ENCODE peak calls at places on chromosomes 5 and 9, in six cellular contexts. J is neural crest cell, M is Calu3, Q is cardiac fibroblast, V is activated B cell treated with CpG ODN at 0.5 μM for 24 hours, L is omental fat pad. P is an unnamed sample.

GRCh38 chr5:107553063-107553676 is 117.6 kb downstream of the EFNA5 start:
- DNase-seq in J (no peak), M (no peak), Q (peak), V (no peak), L (no peak), P (no peak)

GRCh38 chr5:23977996-23978395 is 470.6 kb downstream of the PRDM9 start:
- DNase-seq in J (no peak), M (peak), Q (peak), V (no peak), L (no peak), P (no peak)

GRCh38 chr9:7570107-7570720 is 229.4 kb downstream of the DMAC1 start:
- DNase-seq in J (peak), M (peak), Q (peak), V (no peak), L (peak), P (peak)

GRCh38 chr5:139183502-139183901 is 14.7 kb downstream of the SIL1 start:
- DNase-seq in J (no peak), M (no peak), Q (no peak), V (no peak), L (no peak), P (no peak)

GRCh38 chr9:116901260-116901659 is 214.2 kb downstream of the TRIM32 start:
- DNase-seq in J (no peak), M (no peak), Q (peak), V (no peak), L (no peak), P (no peak)

GRCh38 chr9:6944093-6944551 is 186.3 kb downstream of the KDM4C start:
- DNase-seq in J (no peak), M (no peak), Q (peak), V (no peak), L (no peak), P (no peak)

GRCh38 chr5:81165493-81166119 is 67.5 kb upstream of the CKMT2 start:
- DNase-seq in J (peak), M (peak), Q (peak), V (no peak), L (peak), P (peak)

GRCh38 chr5:34008721-34009120 is 871 bp upstream of the AMACR start:
- DNase-seq in J (no peak), M (no peak), Q (peak), V (no peak), L (no peak), P (no peak)

GRCh38 chr9:115694991-115695390 is 458.6 kb upstream of the PAPPA start:
- DNase-seq in J (no peak), M (no peak), Q (peak), V (no peak), L (no peak), P (no peak)

GRCh38 chr5:8394965-8395364 is 526.0 kb downstream of the MTRR start:
- DNase-seq in J (no peak), M (no peak), Q (no peak), V (no peak), L (no peak), P (no peak)

GRCh38 chr9:93295031-93295430 is 111.1 kb downstream of the WNK2 start:
- DNase-seq in J (no peak), M (no peak), Q (no peak), V (no peak), L (no peak), P (no peak)

GRCh38 chr9:96133296-96134010 is 168.5 kb downstream of the HSD17B3 start:
- DNase-seq in J (no peak), M (no peak), Q (no peak), V (no peak), L (no peak), P (no peak)

GRCh38 chr5:176610430-176610763 is 441 bp upstream of the GPRIN1 start:
- DNase-seq in J (no peak), M (no peak), Q (no peak), V (no peak), L (no peak), P (no peak)

DNA sequence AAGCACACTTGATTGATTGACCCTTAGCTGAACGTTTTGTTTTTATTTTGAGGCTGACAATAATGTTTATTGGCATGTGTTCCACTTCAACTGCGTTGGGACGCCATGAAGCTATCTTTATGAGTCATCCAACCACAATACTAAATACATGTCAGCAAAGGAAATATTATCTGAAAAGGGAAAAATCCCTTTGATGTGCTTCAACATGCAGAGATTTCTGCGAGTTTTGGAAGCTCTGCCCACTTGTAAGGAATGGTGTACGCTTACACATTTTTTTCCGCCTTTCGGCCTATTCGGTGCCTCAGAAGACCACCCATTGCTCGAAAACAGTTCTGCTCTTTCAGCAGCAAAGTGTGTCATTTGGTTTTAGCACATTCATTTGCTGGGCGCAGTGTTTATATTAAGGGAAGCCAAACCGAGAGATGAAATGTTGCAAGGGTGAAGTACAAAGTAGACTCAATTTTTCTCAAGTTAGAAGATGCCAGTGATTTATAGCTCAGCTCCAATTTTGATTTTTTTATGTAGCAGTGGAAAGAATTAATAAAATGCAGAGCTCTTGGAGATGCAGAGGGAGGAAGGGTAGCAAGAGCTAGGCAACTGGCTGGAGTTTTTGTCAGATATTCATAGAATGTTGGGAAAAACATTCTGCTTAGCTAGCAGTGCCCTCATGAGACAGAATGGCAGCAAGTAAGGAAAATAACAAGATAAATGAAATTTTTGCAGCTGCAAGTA is 68.9 kb downstream of the PRDM6 start:
- DNase-seq in J (no peak), M (no peak), Q (peak), V (no peak), L (no peak), P (no peak)
- TF ChIP-seq CTCF in J (no peak), M (no peak), Q (no peak), V (no peak), L (no peak), P (no peak)

DNA sequence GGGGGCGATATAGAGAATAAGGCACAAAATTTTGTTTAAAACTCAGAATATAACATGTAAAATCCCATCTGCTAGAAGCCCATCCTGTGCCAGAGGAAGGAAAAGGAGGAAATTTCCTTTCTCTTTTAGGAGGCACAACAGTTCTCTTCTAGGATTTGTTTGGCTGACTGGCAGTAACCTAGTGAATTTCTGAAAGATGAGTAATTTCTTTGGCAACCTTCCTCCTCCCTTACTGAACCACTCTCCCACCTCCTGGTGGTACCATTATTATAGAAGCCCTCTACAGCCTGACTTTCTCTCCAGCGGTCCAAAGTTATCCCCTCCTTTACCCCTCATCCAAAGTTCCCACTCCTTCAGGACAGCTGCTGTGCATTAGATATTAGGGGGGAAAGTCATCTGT is 18.3 kb downstream of the MOCS2 start:
- DNase-seq in J (no peak), M (no peak), Q (peak), V (no peak), L (no peak), P (no peak)
- TF ChIP-seq CTCF in J (no peak), M (no peak), Q (peak), V (no peak), L (no peak), P (no peak)

DNA sequence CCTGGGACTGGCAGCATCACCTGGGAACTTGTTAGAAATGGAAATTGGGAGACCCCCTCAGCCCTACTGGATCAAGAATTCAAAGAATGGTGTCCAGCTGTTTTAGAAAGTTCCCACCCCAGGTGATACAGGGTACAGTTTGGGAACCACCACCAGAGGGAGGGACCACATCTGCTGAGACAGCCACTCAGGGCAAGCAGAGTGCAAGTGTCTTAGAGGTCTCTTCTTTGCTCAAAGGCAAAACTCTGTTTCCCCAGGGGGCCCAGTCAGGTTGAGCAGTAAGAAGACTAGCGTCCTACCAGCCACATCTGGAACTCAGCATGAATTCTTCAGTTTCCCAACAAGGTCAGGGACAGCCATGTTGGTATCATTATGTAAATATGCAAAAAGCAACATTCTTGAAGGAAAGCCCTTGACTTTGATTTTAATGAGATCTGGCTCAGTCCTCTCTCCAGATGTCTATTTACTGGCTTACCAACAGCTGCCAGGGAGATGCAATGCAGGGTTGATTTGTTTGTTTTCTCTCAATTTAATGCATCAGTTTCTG is 46.6 kb downstream of the TGFBI start:
- DNase-seq in J (no peak), M (no peak), Q (no peak), V (no peak), L (no peak), P (no peak)
- TF ChIP-seq CTCF in J (no peak), M (no peak), Q (no peak), V (no peak), L (no peak), P (no peak)

GRCh38 chr9:20524776-20525175 is 97.5 kb downstream of the MLLT3 start:
- DNase-seq in J (no peak), M (peak), Q (peak), V (no peak), L (no peak), P (no peak)
- TF ChIP-seq CTCF in J (peak), M (no peak), Q (peak), V (no peak), L (no peak), P (no peak)

GRCh38 chr9:120486347-120486746 is 93.6 kb downstream of the CDK5RAP2 start:
- DNase-seq in J (no peak), M (no peak), Q (peak), V (no peak), L (no peak), P (no peak)

GRCh38 chr9:120486835-120487234 is 93.1 kb downstream of the CDK5RAP2 start:
- DNase-seq in J (no peak), M (no peak), Q (no peak), V (no peak), L (no peak), P (no peak)

GRCh38 chr9:120490888-120491595 is 88.9 kb downstream of the CDK5RAP2 start:
- DNase-seq in J (no peak), M (no peak), Q (no peak), V (no peak), L (no peak), P (no peak)
- TF ChIP-seq CTCF in J (no peak), M (no peak), Q (no peak), V (no peak), L (no peak), P (no peak)